ENCODE peak calls at places on chromosomes 6 and 20, in seven cellular contexts. One of them, this sample, is unnamed.
A peak's percentile ranks its signal among the peaks of the same experiment; 100 is the strongest.

GRCh38 chr6:42452171-42453026 is 673 bp upstream of the TRERF1 start:
- DNase-seq in activated T-helper 1 cell treated with anti-CD3 and anti-CD28 coated beads, Interleukin-12 subunit alpha, Interleukin-12 subunit beta, Interleukin-2, Interleukin-4 antibody, amounts not matched to agents 30 ng/mL and 10 ng/mL and 1 ng/mL, durations not matched to agents 14 hours and 24 hours and 36 hours: peak; percentile 45
- DNase-seq in pancreas: peak; percentile 76
- DNase-seq in fibroblast of the aortic adventitia: peak; percentile 74
- DNase-seq in AG09309: no peak
- DNase-seq in NCI-H1092: peak; percentile 96
- DNase-seq in GDM1: peak; percentile 63
- DNase-seq in this sample: peak; percentile 66

GRCh38 chr6:18640754-18641153 is 253.6 kb downstream of the RNF144B start:
- DNase-seq in GDM1: no peak
- DNase-seq in fibroblast of the aortic adventitia: no peak
- DNase-seq in AG09309: no peak
- DNase-seq in NCI-H1092: no peak
- DNase-seq in pancreas: no peak
- DNase-seq in activated T-helper 1 cell treated with anti-CD3 and anti-CD28 coated beads, Interleukin-12 subunit alpha, Interleukin-12 subunit beta, Interleukin-2, Interleukin-4 antibody, amounts not matched to agents 30 ng/mL and 10 ng/mL and 1 ng/mL, durations not matched to agents 14 hours and 24 hours and 36 hours: no peak
- DNase-seq in this sample: no peak

GRCh38 chr6:5490495-5491069 is 229.3 kb downstream of the FARS2 start:
- DNase-seq in NCI-H1092: peak; percentile 57
- DNase-seq in GDM1: no peak
- DNase-seq in AG09309: no peak
- DNase-seq in pancreas: no peak
- DNase-seq in fibroblast of the aortic adventitia: no peak
- DNase-seq in activated T-helper 1 cell treated with anti-CD3 and anti-CD28 coated beads, Interleukin-12 subunit alpha, Interleukin-12 subunit beta, Interleukin-2, Interleukin-4 antibody, amounts not matched to agents 30 ng/mL and 10 ng/mL and 1 ng/mL, durations not matched to agents 14 hours and 24 hours and 36 hours: no peak
- DNase-seq in this sample: no peak

GRCh38 chr6:40852667-40853383 is 186.2 kb downstream of the UNC5CL start:
- DNase-seq in GDM1: no peak
- DNase-seq in fibroblast of the aortic adventitia: no peak
- DNase-seq in pancreas: no peak
- DNase-seq in AG09309: peak; percentile 14
- DNase-seq in NCI-H1092: no peak
- DNase-seq in activated T-helper 1 cell treated with anti-CD3 and anti-CD28 coated beads, Interleukin-12 subunit alpha, Interleukin-12 subunit beta, Interleukin-2, Interleukin-4 antibody, amounts not matched to agents 30 ng/mL and 10 ng/mL and 1 ng/mL, durations not matched to agents 14 hours and 24 hours and 36 hours: no peak
- DNase-seq in this sample: no peak

GRCh38 chr6:118146584-118146983 is 239.5 kb downstream of the SLC35F1 start:
- DNase-seq in fibroblast of the aortic adventitia: no peak
- DNase-seq in AG09309: no peak
- DNase-seq in activated T-helper 1 cell treated with anti-CD3 and anti-CD28 coated beads, Interleukin-12 subunit alpha, Interleukin-12 subunit beta, Interleukin-2, Interleukin-4 antibody, amounts not matched to agents 30 ng/mL and 10 ng/mL and 1 ng/mL, durations not matched to agents 14 hours and 24 hours and 36 hours: no peak
- DNase-seq in NCI-H1092: no peak
- DNase-seq in pancreas: no peak
- DNase-seq in GDM1: no peak
- DNase-seq in this sample: no peak

GRCh38 chr20:2799688-2800589 is 488 bp downstream of the CPXM1 start:
- DNase-seq in AG09309: no peak
- DNase-seq in activated T-helper 1 cell treated with anti-CD3 and anti-CD28 coated beads, Interleukin-12 subunit alpha, Interleukin-12 subunit beta, Interleukin-2, Interleukin-4 antibody, amounts not matched to agents 30 ng/mL and 10 ng/mL and 1 ng/mL, durations not matched to agents 14 hours and 24 hours and 36 hours: no peak
- DNase-seq in fibroblast of the aortic adventitia: peak; percentile 41
- DNase-seq in GDM1: no peak
- DNase-seq in pancreas: no peak
- DNase-seq in NCI-H1092: no peak
- DNase-seq in this sample: no peak

GRCh38 chr20:64261138-64261537 is 5.6 kb downstream of the PCMTD2 start:
- DNase-seq in pancreas: no peak
- DNase-seq in GDM1: no peak
- DNase-seq in AG09309: no peak
- DNase-seq in NCI-H1092: no peak
- DNase-seq in fibroblast of the aortic adventitia: peak; percentile 61
- DNase-seq in activated T-helper 1 cell treated with anti-CD3 and anti-CD28 coated beads, Interleukin-12 subunit alpha, Interleukin-12 subunit beta, Interleukin-2, Interleukin-4 antibody, amounts not matched to agents 30 ng/mL and 10 ng/mL and 1 ng/mL, durations not matched to agents 14 hours and 24 hours and 36 hours: no peak
- DNase-seq in this sample: no peak

GRCh38 chr6:108115598-108116058 is 41.1 kb upstream of the OSTM1 start:
- DNase-seq in pancreas: peak; percentile 40
- DNase-seq in fibroblast of the aortic adventitia: peak; percentile 37
- DNase-seq in activated T-helper 1 cell treated with anti-CD3 and anti-CD28 coated beads, Interleukin-12 subunit alpha, Interleukin-12 subunit beta, Interleukin-2, Interleukin-4 antibody, amounts not matched to agents 30 ng/mL and 10 ng/mL and 1 ng/mL, durations not matched to agents 14 hours and 24 hours and 36 hours: no peak
- DNase-seq in NCI-H1092: peak; percentile 16
- DNase-seq in AG09309: no peak
- DNase-seq in GDM1: peak; percentile 10
- DNase-seq in this sample: peak; percentile 25

GRCh38 chr20:19223640-19224039 is 11.2 kb downstream of the SLC24A3 start:
- DNase-seq in activated T-helper 1 cell treated with anti-CD3 and anti-CD28 coated beads, Interleukin-12 subunit alpha, Interleukin-12 subunit beta, Interleukin-2, Interleukin-4 antibody, amounts not matched to agents 30 ng/mL and 10 ng/mL and 1 ng/mL, durations not matched to agents 14 hours and 24 hours and 36 hours: no peak
- DNase-seq in pancreas: no peak
- DNase-seq in GDM1: no peak
- DNase-seq in fibroblast of the aortic adventitia: no peak
- DNase-seq in AG09309: no peak
- DNase-seq in NCI-H1092: no peak
- DNase-seq in this sample: no peak

GRCh38 chr6:57075092-57075491 is 14.9 kb upstream of the ZNF451 start:
- DNase-seq in AG09309: no peak
- DNase-seq in pancreas: no peak
- DNase-seq in activated T-helper 1 cell treated with anti-CD3 and anti-CD28 coated beads, Interleukin-12 subunit alpha, Interleukin-12 subunit beta, Interleukin-2, Interleukin-4 antibody, amounts not matched to agents 30 ng/mL and 10 ng/mL and 1 ng/mL, durations not matched to agents 14 hours and 24 hours and 36 hours: no peak
- DNase-seq in NCI-H1092: no peak
- DNase-seq in fibroblast of the aortic adventitia: no peak
- DNase-seq in GDM1: no peak
- DNase-seq in this sample: no peak

GRCh38 chr6:16450821-16451220 is 212.4 kb downstream of the GMPR start:
- DNase-seq in NCI-H1092: no peak
- DNase-seq in activated T-helper 1 cell treated with anti-CD3 and anti-CD28 coated beads, Interleukin-12 subunit alpha, Interleukin-12 subunit beta, Interleukin-2, Interleukin-4 antibody, amounts not matched to agents 30 ng/mL and 10 ng/mL and 1 ng/mL, durations not matched to agents 14 hours and 24 hours and 36 hours: no peak
- DNase-seq in GDM1: no peak
- DNase-seq in pancreas: no peak
- DNase-seq in AG09309: no peak
- DNase-seq in fibroblast of the aortic adventitia: peak; percentile 41
- DNase-seq in this sample: no peak

GRCh38 chr6:100116409-100117194 is 122.6 kb upstream of the MCHR2 start:
- DNase-seq in fibroblast of the aortic adventitia: peak; percentile 87
- DNase-seq in NCI-H1092: peak; percentile 69
- DNase-seq in AG09309: peak; percentile 62
- DNase-seq in activated T-helper 1 cell treated with anti-CD3 and anti-CD28 coated beads, Interleukin-12 subunit alpha, Interleukin-12 subunit beta, Interleukin-2, Interleukin-4 antibody, amounts not matched to agents 30 ng/mL and 10 ng/mL and 1 ng/mL, durations not matched to agents 14 hours and 24 hours and 36 hours: peak; percentile 8
- DNase-seq in GDM1: peak; percentile 11
- DNase-seq in pancreas: no peak
- DNase-seq in this sample: no peak

GRCh38 chr6:67640462-67640861 is 994.6 kb upstream of the ADGRB3 start:
- DNase-seq in NCI-H1092: no peak
- DNase-seq in activated T-helper 1 cell treated with anti-CD3 and anti-CD28 coated beads, Interleukin-12 subunit alpha, Interleukin-12 subunit beta, Interleukin-2, Interleukin-4 antibody, amounts not matched to agents 30 ng/mL and 10 ng/mL and 1 ng/mL, durations not matched to agents 14 hours and 24 hours and 36 hours: no peak
- DNase-seq in pancreas: no peak
- DNase-seq in fibroblast of the aortic adventitia: peak; percentile 72
- DNase-seq in AG09309: no peak
- DNase-seq in GDM1: no peak
- DNase-seq in this sample: no peak

GRCh38 chr6:142714956-142715355 is 230.0 kb downstream of the HIVEP2 start:
- DNase-seq in pancreas: no peak
- DNase-seq in NCI-H1092: no peak
- DNase-seq in AG09309: no peak
- DNase-seq in GDM1: no peak
- DNase-seq in activated T-helper 1 cell treated with anti-CD3 and anti-CD28 coated beads, Interleukin-12 subunit alpha, Interleukin-12 subunit beta, Interleukin-2, Interleukin-4 antibody, amounts not matched to agents 30 ng/mL and 10 ng/mL and 1 ng/mL, durations not matched to agents 14 hours and 24 hours and 36 hours: no peak
- DNase-seq in fibroblast of the aortic adventitia: no peak
- DNase-seq in this sample: no peak

GRCh38 chr6:9482030-9482731 is 932.7 kb downstream of the TFAP2A start:
- DNase-seq in AG09309: peak; percentile 84
- DNase-seq in GDM1: no peak
- DNase-seq in activated T-helper 1 cell treated with anti-CD3 and anti-CD28 coated beads, Interleukin-12 subunit alpha, Interleukin-12 subunit beta, Interleukin-2, Interleukin-4 antibody, amounts not matched to agents 30 ng/mL and 10 ng/mL and 1 ng/mL, durations not matched to agents 14 hours and 24 hours and 36 hours: no peak
- DNase-seq in fibroblast of the aortic adventitia: peak; percentile 95
- DNase-seq in NCI-H1092: no peak
- DNase-seq in pancreas: no peak
- DNase-seq in this sample: no peak

GRCh38 chr20:21520702-21521595 is 7.1 kb upstream of the NKX2-2 start:
- DNase-seq in pancreas: no peak
- DNase-seq in AG09309: no peak
- DNase-seq in GDM1: no peak
- DNase-seq in NCI-H1092: peak; percentile 50
- DNase-seq in fibroblast of the aortic adventitia: peak; percentile 37
- DNase-seq in activated T-helper 1 cell treated with anti-CD3 and anti-CD28 coated beads, Interleukin-12 subunit alpha, Interleukin-12 subunit beta, Interleukin-2, Interleukin-4 antibody, amounts not matched to agents 30 ng/mL and 10 ng/mL and 1 ng/mL, durations not matched to agents 14 hours and 24 hours and 36 hours: no peak
- DNase-seq in this sample: no peak

GRCh38 chr6:141996823-141997222 is 135.9 kb upstream of the GJE1 start:
- DNase-seq in pancreas: no peak
- DNase-seq in GDM1: no peak
- DNase-seq in fibroblast of the aortic adventitia: no peak
- DNase-seq in AG09309: no peak
- DNase-seq in NCI-H1092: no peak
- DNase-seq in activated T-helper 1 cell treated with anti-CD3 and anti-CD28 coated beads, Interleukin-12 subunit alpha, Interleukin-12 subunit beta, Interleukin-2, Interleukin-4 antibody, amounts not matched to agents 30 ng/mL and 10 ng/mL and 1 ng/mL, durations not matched to agents 14 hours and 24 hours and 36 hours: no peak
- DNase-seq in this sample: no peak

GRCh38 chr6:38460216-38460615 is 179.5 kb downstream of the BTBD9 start:
- DNase-seq in GDM1: no peak
- DNase-seq in pancreas: no peak
- DNase-seq in AG09309: peak; percentile 81
- DNase-seq in fibroblast of the aortic adventitia: no peak
- DNase-seq in NCI-H1092: no peak
- DNase-seq in activated T-helper 1 cell treated with anti-CD3 and anti-CD28 coated beads, Interleukin-12 subunit alpha, Interleukin-12 subunit beta, Interleukin-2, Interleukin-4 antibody, amounts not matched to agents 30 ng/mL and 10 ng/mL and 1 ng/mL, durations not matched to agents 14 hours and 24 hours and 36 hours: no peak
- DNase-seq in this sample: no peak

GRCh38 chr20:24911461-24911860 is 37.6 kb upstream of the CST7 start:
- DNase-seq in GDM1: no peak
- DNase-seq in fibroblast of the aortic adventitia: no peak
- DNase-seq in pancreas: no peak
- DNase-seq in NCI-H1092: no peak
- DNase-seq in activated T-helper 1 cell treated with anti-CD3 and anti-CD28 coated beads, Interleukin-12 subunit alpha, Interleukin-12 subunit beta, Interleukin-2, Interleukin-4 antibody, amounts not matched to agents 30 ng/mL and 10 ng/mL and 1 ng/mL, durations not matched to agents 14 hours and 24 hours and 36 hours: no peak
- DNase-seq in AG09309: no peak
- DNase-seq in this sample: no peak

GRCh38 chr20:57662313-57663240 is 42.4 kb upstream of the ZBP1 start:
- DNase-seq in activated T-helper 1 cell treated with anti-CD3 and anti-CD28 coated beads, Interleukin-12 subunit alpha, Interleukin-12 subunit beta, Interleukin-2, Interleukin-4 antibody, amounts not matched to agents 30 ng/mL and 10 ng/mL and 1 ng/mL, durations not matched to agents 14 hours and 24 hours and 36 hours: no peak
- DNase-seq in NCI-H1092: no peak
- DNase-seq in fibroblast of the aortic adventitia: no peak
- DNase-seq in GDM1: no peak
- DNase-seq in pancreas: no peak
- DNase-seq in AG09309: no peak
- DNase-seq in this sample: peak; percentile 68

GRCh38 chr6:32622545-32623401 is 14.4 kb upstream of the HLA-DQA1 start:
- DNase-seq in NCI-H1092: no peak
- DNase-seq in activated T-helper 1 cell treated with anti-CD3 and anti-CD28 coated beads, Interleukin-12 subunit alpha, Interleukin-12 subunit beta, Interleukin-2, Interleukin-4 antibody, amounts not matched to agents 30 ng/mL and 10 ng/mL and 1 ng/mL, durations not matched to agents 14 hours and 24 hours and 36 hours: peak; percentile 17
- DNase-seq in AG09309: no peak
- DNase-seq in GDM1: no peak
- DNase-seq in fibroblast of the aortic adventitia: peak; percentile 26
- DNase-seq in pancreas: no peak
- DNase-seq in this sample: no peak

GRCh38 chr6:50277774-50278173 is 228.0 kb upstream of the DEFB112 start:
- DNase-seq in activated T-helper 1 cell treated with anti-CD3 and anti-CD28 coated beads, Interleukin-12 subunit alpha, Interleukin-12 subunit beta, Interleukin-2, Interleukin-4 antibody, amounts not matched to agents 30 ng/mL and 10 ng/mL and 1 ng/mL, durations not matched to agents 14 hours and 24 hours and 36 hours: no peak
- DNase-seq in GDM1: no peak
- DNase-seq in fibroblast of the aortic adventitia: no peak
- DNase-seq in AG09309: no peak
- DNase-seq in NCI-H1092: no peak
- DNase-seq in pancreas: no peak
- DNase-seq in this sample: no peak

GRCh38 chr20:3407426-3408250 is at the start of gene DNAAF9:
- DNase-seq in fibroblast of the aortic adventitia: peak; percentile 62
- DNase-seq in AG09309: no peak
- DNase-seq in NCI-H1092: peak; percentile 37
- DNase-seq in pancreas: peak; percentile 76
- DNase-seq in GDM1: peak; percentile 62
- DNase-seq in activated T-helper 1 cell treated with anti-CD3 and anti-CD28 coated beads, Interleukin-12 subunit alpha, Interleukin-12 subunit beta, Interleukin-2, Interleukin-4 antibody, amounts not matched to agents 30 ng/mL and 10 ng/mL and 1 ng/mL, durations not matched to agents 14 hours and 24 hours and 36 hours: peak; percentile 63
- DNase-seq in this sample: peak; percentile 95

GRCh38 chr6:21115111-21115510 is 478.4 kb upstream of the SOX4 start:
- DNase-seq in NCI-H1092: peak; percentile 78
- DNase-seq in fibroblast of the aortic adventitia: peak; percentile 77
- DNase-seq in GDM1: no peak
- DNase-seq in activated T-helper 1 cell treated with anti-CD3 and anti-CD28 coated beads, Interleukin-12 subunit alpha, Interleukin-12 subunit beta, Interleukin-2, Interleukin-4 antibody, amounts not matched to agents 30 ng/mL and 10 ng/mL and 1 ng/mL, durations not matched to agents 14 hours and 24 hours and 36 hours: no peak
- DNase-seq in pancreas: no peak
- DNase-seq in AG09309: peak; percentile 10
- DNase-seq in this sample: no peak

GRCh38 chr6:128028183-128028582 is 127.3 kb upstream of the THEMIS start:
- DNase-seq in pancreas: no peak
- DNase-seq in fibroblast of the aortic adventitia: no peak
- DNase-seq in GDM1: no peak
- DNase-seq in NCI-H1092: no peak
- DNase-seq in AG09309: no peak
- DNase-seq in activated T-helper 1 cell treated with anti-CD3 and anti-CD28 coated beads, Interleukin-12 subunit alpha, Interleukin-12 subunit beta, Interleukin-2, Interleukin-4 antibody, amounts not matched to agents 30 ng/mL and 10 ng/mL and 1 ng/mL, durations not matched to agents 14 hours and 24 hours and 36 hours: no peak
- DNase-seq in this sample: no peak

GRCh38 chr6:20687494-20687893 is 153.2 kb downstream of the CDKAL1 start:
- DNase-seq in AG09309: no peak
- DNase-seq in GDM1: no peak
- DNase-seq in fibroblast of the aortic adventitia: no peak
- DNase-seq in NCI-H1092: no peak
- DNase-seq in activated T-helper 1 cell treated with anti-CD3 and anti-CD28 coated beads, Interleukin-12 subunit alpha, Interleukin-12 subunit beta, Interleukin-2, Interleukin-4 antibody, amounts not matched to agents 30 ng/mL and 10 ng/mL and 1 ng/mL, durations not matched to agents 14 hours and 24 hours and 36 hours: no peak
- DNase-seq in pancreas: no peak
- DNase-seq in this sample: no peak

GRCh38 chr6:149723771-149724417 is 6.0 kb upstream of the LATS1 start:
- DNase-seq in GDM1: peak; percentile 65
- DNase-seq in NCI-H1092: no peak
- DNase-seq in fibroblast of the aortic adventitia: peak; percentile 81
- DNase-seq in activated T-helper 1 cell treated with anti-CD3 and anti-CD28 coated beads, Interleukin-12 subunit alpha, Interleukin-12 subunit beta, Interleukin-2, Interleukin-4 antibody, amounts not matched to agents 30 ng/mL and 10 ng/mL and 1 ng/mL, durations not matched to agents 14 hours and 24 hours and 36 hours: peak; percentile 17
- DNase-seq in AG09309: no peak
- DNase-seq in pancreas: peak; percentile 31
- DNase-seq in this sample: no peak

GRCh38 chr6:138418118-138418742 is 14.2 kb downstream of the HEBP2 start:
- DNase-seq in fibroblast of the aortic adventitia: no peak
- DNase-seq in activated T-helper 1 cell treated with anti-CD3 and anti-CD28 coated beads, Interleukin-12 subunit alpha, Interleukin-12 subunit beta, Interleukin-2, Interleukin-4 antibody, amounts not matched to agents 30 ng/mL and 10 ng/mL and 1 ng/mL, durations not matched to agents 14 hours and 24 hours and 36 hours: no peak
- DNase-seq in GDM1: no peak
- DNase-seq in AG09309: no peak
- DNase-seq in pancreas: no peak
- DNase-seq in NCI-H1092: no peak
- DNase-seq in this sample: no peak

GRCh38 chr6:111566873-111567517 is 38.7 kb downstream of the TRAF3IP2 start:
- DNase-seq in activated T-helper 1 cell treated with anti-CD3 and anti-CD28 coated beads, Interleukin-12 subunit alpha, Interleukin-12 subunit beta, Interleukin-2, Interleukin-4 antibody, amounts not matched to agents 30 ng/mL and 10 ng/mL and 1 ng/mL, durations not matched to agents 14 hours and 24 hours and 36 hours: no peak
- DNase-seq in NCI-H1092: peak; percentile 76
- DNase-seq in fibroblast of the aortic adventitia: no peak
- DNase-seq in pancreas: no peak
- DNase-seq in GDM1: peak; percentile 39
- DNase-seq in AG09309: no peak
- DNase-seq in this sample: peak; percentile 77

GRCh38 chr6:6851059-6851658 is 256.6 kb upstream of the RREB1 start:
- DNase-seq in activated T-helper 1 cell treated with anti-CD3 and anti-CD28 coated beads, Interleukin-12 subunit alpha, Interleukin-12 subunit beta, Interleukin-2, Interleukin-4 antibody, amounts not matched to agents 30 ng/mL and 10 ng/mL and 1 ng/mL, durations not matched to agents 14 hours and 24 hours and 36 hours: no peak
- DNase-seq in NCI-H1092: no peak
- DNase-seq in fibroblast of the aortic adventitia: peak; percentile 99
- DNase-seq in pancreas: peak; percentile 81
- DNase-seq in GDM1: no peak
- DNase-seq in AG09309: peak; percentile 95
- DNase-seq in this sample: peak; percentile 34

This sample was measured in upper lobe of left lung.